ENCODE peak calls at places on chromosome 17, in six cellular contexts. One of them, this sample, is unnamed.

GRCh38 chr17:50817838-50818237 is 17.5 kb upstream of the WFIKKN2 start:
- DNase-seq in HCT116: peak; percentile 42
- DNase-seq in endothelial cell of umbilical vein: no peak
- DNase-seq in neural progenitor cell: no peak
- DNase-seq in K562: no peak
- DNase-seq in A549: peak; percentile 51
- DNase-seq in this sample: peak; percentile 78

GRCh38 chr17:74961657-74962360 is 10.8 kb downstream of the HID1 start:
- DNase-seq in endothelial cell of umbilical vein: peak; percentile 83
- DNase-seq in K562: peak; percentile 82
- DNase-seq in HCT116: peak; percentile 80
- DNase-seq in neural progenitor cell: peak; percentile 93
- DNase-seq in A549: peak; percentile 96
- DNase-seq in this sample: peak; percentile 71

GRCh38 chr17:29789186-29790170 is 140.6 kb downstream of the SSH2 start:
- DNase-seq in K562: no peak
- DNase-seq in neural progenitor cell: peak; percentile 7
- DNase-seq in HCT116: no peak
- DNase-seq in A549: no peak
- DNase-seq in endothelial cell of umbilical vein: no peak
- DNase-seq in this sample: peak; percentile 23

GRCh38 chr17:29393451-29393850 is 3.3 kb downstream of the TAOK1 start:
- DNase-seq in K562: no peak
- DNase-seq in HCT116: no peak
- DNase-seq in neural progenitor cell: no peak
- DNase-seq in endothelial cell of umbilical vein: no peak
- DNase-seq in A549: no peak
- DNase-seq in this sample: no peak

GRCh38 chr17:79976451-79976850 is 59.2 kb downstream of the TBC1D16 start:
- DNase-seq in neural progenitor cell: no peak
- DNase-seq in K562: no peak
- DNase-seq in A549: no peak
- DNase-seq in HCT116: no peak
- DNase-seq in endothelial cell of umbilical vein: no peak
- DNase-seq in this sample: no peak

GRCh38 chr17:65261682-65262636 is 124.8 kb downstream of the RGS9 start:
- DNase-seq in K562: no peak
- DNase-seq in A549: no peak
- DNase-seq in neural progenitor cell: no peak
- DNase-seq in HCT116: no peak
- DNase-seq in endothelial cell of umbilical vein: peak; percentile 61
- DNase-seq in this sample: no peak

GRCh38 chr17:43517615-43518386 is 28.3 kb downstream of the ETV4 start:
- DNase-seq in endothelial cell of umbilical vein: peak; percentile 72
- DNase-seq in HCT116: no peak
- DNase-seq in K562: no peak
- DNase-seq in A549: no peak
- DNase-seq in neural progenitor cell: no peak
- DNase-seq in this sample: peak; percentile 9

GRCh38 chr17:75032896-75033294 is 13.9 kb downstream of the ATP5PD start:
- DNase-seq in HCT116: no peak
- DNase-seq in neural progenitor cell: no peak
- DNase-seq in K562: no peak
- DNase-seq in A549: peak; percentile 52
- DNase-seq in endothelial cell of umbilical vein: peak; percentile 49
- DNase-seq in this sample: no peak

GRCh38 chr17:28899212-28899815 is 1.8 kb upstream of the FLOT2 start:
- DNase-seq in A549: no peak
- DNase-seq in endothelial cell of umbilical vein: no peak
- DNase-seq in K562: no peak
- DNase-seq in HCT116: no peak
- DNase-seq in neural progenitor cell: no peak
- DNase-seq in this sample: no peak

GRCh38 chr17:41987642-41988041 is 21.0 kb downstream of the CNP start:
- DNase-seq in K562: no peak
- DNase-seq in A549: no peak
- DNase-seq in HCT116: no peak
- DNase-seq in endothelial cell of umbilical vein: no peak
- DNase-seq in neural progenitor cell: no peak
- DNase-seq in this sample: no peak

GRCh38 chr17:13787636-13788035 is 185.9 kb upstream of the HS3ST3A1 start:
- DNase-seq in endothelial cell of umbilical vein: no peak
- DNase-seq in A549: no peak
- DNase-seq in K562: no peak
- DNase-seq in neural progenitor cell: no peak
- DNase-seq in HCT116: no peak
- DNase-seq in this sample: no peak

GRCh38 chr17:37106049-37106448 is 157.3 kb downstream of the AATF start:
- DNase-seq in HCT116: no peak
- DNase-seq in A549: no peak
- DNase-seq in K562: no peak
- DNase-seq in neural progenitor cell: no peak
- DNase-seq in endothelial cell of umbilical vein: no peak
- DNase-seq in this sample: no peak

GRCh38 chr17:67027031-67027628 is 17.2 kb upstream of the CACNG1 start:
- DNase-seq in endothelial cell of umbilical vein: no peak
- DNase-seq in HCT116: no peak
- DNase-seq in neural progenitor cell: no peak
- DNase-seq in K562: no peak
- DNase-seq in A549: no peak
- DNase-seq in this sample: no peak

GRCh38 chr17:57597531-57598453 is 147.3 kb downstream of the CCDC182 start:
- DNase-seq in neural progenitor cell: peak; percentile 89
- DNase-seq in K562: peak; percentile 61
- DNase-seq in HCT116: peak; percentile 65
- DNase-seq in A549: peak; percentile 86
- DNase-seq in endothelial cell of umbilical vein: peak; percentile 67
- DNase-seq in this sample: peak; percentile 49

GRCh38 chr17:15257316-15257925 is 7.7 kb downstream of the PMP22 start:
- DNase-seq in neural progenitor cell: peak; percentile 83
- DNase-seq in A549: peak; percentile 74
- DNase-seq in K562: peak; percentile 70
- DNase-seq in HCT116: peak; percentile 59
- DNase-seq in endothelial cell of umbilical vein: peak; percentile 70
- DNase-seq in this sample: peak; percentile 58

GRCh38 chr17:81128774-81129173 is 36.5 kb upstream of the PVALEF start:
- DNase-seq in K562: no peak
- DNase-seq in A549: no peak
- DNase-seq in HCT116: no peak
- DNase-seq in neural progenitor cell: no peak
- DNase-seq in endothelial cell of umbilical vein: no peak
- DNase-seq in this sample: no peak

GRCh38 chr17:65438708-65439294 is 122.6 kb downstream of the AXIN2 start:
- DNase-seq in neural progenitor cell: no peak
- DNase-seq in endothelial cell of umbilical vein: no peak
- DNase-seq in K562: no peak
- DNase-seq in HCT116: no peak
- DNase-seq in A549: peak; percentile 21
- DNase-seq in this sample: no peak

GRCh38 chr17:72266099-72266852 is 145.5 kb downstream of the SOX9 start:
- DNase-seq in K562: no peak
- DNase-seq in A549: no peak
- DNase-seq in HCT116: no peak
- DNase-seq in neural progenitor cell: no peak
- DNase-seq in endothelial cell of umbilical vein: no peak
- DNase-seq in this sample: peak; percentile 43

GRCh38 chr17:19424934-19425868 is 14.2 kb downstream of the RNF112 start:
- DNase-seq in endothelial cell of umbilical vein: no peak
- DNase-seq in K562: no peak
- DNase-seq in A549: no peak
- DNase-seq in neural progenitor cell: no peak
- DNase-seq in HCT116: no peak
- DNase-seq in this sample: no peak

GRCh38 chr17:65794572-65794971 is 233.1 kb upstream of the AXIN2 start:
- DNase-seq in A549: peak; percentile 49
- DNase-seq in K562: peak; percentile 45
- DNase-seq in neural progenitor cell: peak; percentile 45
- DNase-seq in HCT116: peak; percentile 48
- DNase-seq in endothelial cell of umbilical vein: peak; percentile 35
- DNase-seq in this sample: peak; percentile 29

GRCh38 chr17:69975808-69976207 is 99.2 kb upstream of the KCNJ16 start:
- DNase-seq in HCT116: no peak
- DNase-seq in A549: no peak
- DNase-seq in K562: no peak
- DNase-seq in neural progenitor cell: no peak
- DNase-seq in endothelial cell of umbilical vein: no peak
- DNase-seq in this sample: no peak

GRCh38 chr17:2405247-2405926 is 4.5 kb upstream of the MNT start:
- DNase-seq in K562: no peak
- DNase-seq in HCT116: no peak
- DNase-seq in A549: no peak
- DNase-seq in endothelial cell of umbilical vein: peak; percentile 43
- DNase-seq in neural progenitor cell: peak; percentile 1
- DNase-seq in this sample: peak; percentile 97

GRCh38 chr17:74024871-74025531 is 178.5 kb upstream of the RPL38 start:
- DNase-seq in HCT116: no peak
- DNase-seq in K562: no peak
- DNase-seq in A549: no peak
- DNase-seq in endothelial cell of umbilical vein: no peak
- DNase-seq in neural progenitor cell: peak; percentile 76
- DNase-seq in this sample: no peak

GRCh38 chr17:13140750-13141149 is 122.9 kb upstream of the ELAC2 start:
- DNase-seq in endothelial cell of umbilical vein: no peak
- DNase-seq in HCT116: no peak
- DNase-seq in K562: no peak
- DNase-seq in A549: no peak
- DNase-seq in neural progenitor cell: peak; percentile 86
- DNase-seq in this sample: no peak

GRCh38 chr17:68344701-68345136 is 53.4 kb downstream of the ARSG start:
- DNase-seq in neural progenitor cell: peak; percentile 69
- DNase-seq in HCT116: no peak
- DNase-seq in A549: no peak
- DNase-seq in K562: no peak
- DNase-seq in endothelial cell of umbilical vein: no peak
- DNase-seq in this sample: no peak

GRCh38 chr17:59754547-59754946 is 47.1 kb downstream of the VMP1 start:
- DNase-seq in K562: peak; percentile 17
- DNase-seq in neural progenitor cell: no peak
- DNase-seq in endothelial cell of umbilical vein: peak; percentile 90
- DNase-seq in HCT116: peak; percentile 99
- DNase-seq in A549: peak; percentile 86
- DNase-seq in this sample: peak; percentile 96

GRCh38 chr17:61361084-61361483 is 38.6 kb upstream of the TBX2 start:
- DNase-seq in K562: no peak
- DNase-seq in A549: no peak
- DNase-seq in endothelial cell of umbilical vein: no peak
- DNase-seq in HCT116: no peak
- DNase-seq in neural progenitor cell: no peak
- DNase-seq in this sample: peak; percentile 57

GRCh38 chr17:30422171-30422570 is 43.4 kb downstream of the CPD start:
- DNase-seq in neural progenitor cell: no peak
- DNase-seq in endothelial cell of umbilical vein: no peak
- DNase-seq in HCT116: no peak
- DNase-seq in A549: no peak
- DNase-seq in K562: no peak
- DNase-seq in this sample: no peak

GRCh38 chr17:80029235-80029974 is 6.3 kb downstream of the TBC1D16 start:
- DNase-seq in HCT116: no peak
- DNase-seq in endothelial cell of umbilical vein: peak; percentile 51
- DNase-seq in K562: no peak
- DNase-seq in neural progenitor cell: no peak
- DNase-seq in A549: no peak
- DNase-seq in this sample: peak; percentile 26

GRCh38 chr17:35801583-35802224 is 6.3 kb upstream of the MMP28 start:
- DNase-seq in HCT116: no peak
- DNase-seq in neural progenitor cell: no peak
- DNase-seq in K562: peak; percentile 30
- DNase-seq in A549: no peak
- DNase-seq in endothelial cell of umbilical vein: peak; percentile 99
- DNase-seq in this sample: no peak
- H3K4me2 ChIP-seq in HCT116: no peak overlapping the region
- H3K4me2 ChIP-seq in neural progenitor cell: no peak overlapping the region
- H3K4me2 ChIP-seq in K562: no peak overlapping the region
- H3K4me2 ChIP-seq in A549: no peak overlapping the region
- H3K4me2 ChIP-seq in endothelial cell of umbilical vein: peak overlapping the region; percentile 43
- H3K4me2 ChIP-seq in this sample: no peak overlapping the region

GRCh38 chr17:46109603-46110189 is 83.5 kb downstream of the KANSL1 start:
- DNase-seq in HCT116: no peak
- DNase-seq in endothelial cell of umbilical vein: no peak
- DNase-seq in neural progenitor cell: no peak
- DNase-seq in K562: no peak
- DNase-seq in A549: no peak
- DNase-seq in this sample: no peak
- H3K4me2 ChIP-seq in HCT116: no peak overlapping the region
- H3K4me2 ChIP-seq in endothelial cell of umbilical vein: peak overlapping the region; percentile 74
- H3K4me2 ChIP-seq in neural progenitor cell: no peak overlapping the region
- H3K4me2 ChIP-seq in K562: peak overlapping the region; percentile 5
- H3K4me2 ChIP-seq in A549: peak overlapping the region; percentile 45
- H3K4me2 ChIP-seq in this sample: no peak overlapping the region

GRCh38 chr17:82316651-82317393 is 586 bp downstream of the CD7 start:
- DNase-seq in A549: no peak
- DNase-seq in endothelial cell of umbilical vein: no peak
- DNase-seq in neural progenitor cell: no peak
- DNase-seq in HCT116: no peak
- DNase-seq in K562: no peak
- DNase-seq in this sample: no peak
- H3K4me2 ChIP-seq in A549: no peak overlapping the region
- H3K4me2 ChIP-seq in endothelial cell of umbilical vein: no peak overlapping the region
- H3K4me2 ChIP-seq in neural progenitor cell: no peak overlapping the region
- H3K4me2 ChIP-seq in HCT116: no peak overlapping the region
- H3K4me2 ChIP-seq in K562: no peak overlapping the region
- H3K4me2 ChIP-seq in this sample: no peak overlapping the region

GRCh38 chr17:3772764-3773163 is 28.2 kb downstream of the ITGAE start:
- DNase-seq in endothelial cell of umbilical vein: no peak
- DNase-seq in K562: no peak
- DNase-seq in neural progenitor cell: no peak
- DNase-seq in HCT116: no peak
- DNase-seq in A549: no peak
- DNase-seq in this sample: no peak

GRCh38 chr17:3773511-3773910 is 27.5 kb downstream of the ITGAE start:
- DNase-seq in A549: no peak
- DNase-seq in K562: no peak
- DNase-seq in endothelial cell of umbilical vein: no peak
- DNase-seq in HCT116: no peak
- DNase-seq in neural progenitor cell: no peak
- DNase-seq in this sample: peak; percentile 23

GRCh38 chr17:3771140-3771539 is 29.8 kb downstream of the ITGAE start:
- DNase-seq in neural progenitor cell: no peak
- DNase-seq in A549: no peak
- DNase-seq in HCT116: no peak
- DNase-seq in K562: no peak
- DNase-seq in endothelial cell of umbilical vein: no peak
- DNase-seq in this sample: no peak

GRCh38 chr17:3777366-3777765 is 23.6 kb downstream of the ITGAE start:
- DNase-seq in endothelial cell of umbilical vein: no peak
- DNase-seq in K562: no peak
- DNase-seq in HCT116: no peak
- DNase-seq in A549: no peak
- DNase-seq in neural progenitor cell: no peak
- DNase-seq in this sample: no peak

GRCh38 chr17:3773966-3774365 is 27.0 kb downstream of the ITGAE start:
- DNase-seq in neural progenitor cell: no peak
- DNase-seq in A549: no peak
- DNase-seq in HCT116: no peak
- DNase-seq in endothelial cell of umbilical vein: no peak
- DNase-seq in K562: no peak
- DNase-seq in this sample: no peak
- H3K4me2 ChIP-seq in neural progenitor cell: no peak overlapping the region
- H3K4me2 ChIP-seq in A549: peak overlapping the region; percentile 50
- H3K4me2 ChIP-seq in HCT116: peak overlapping the region; percentile 44
- H3K4me2 ChIP-seq in endothelial cell of umbilical vein: no peak overlapping the region
- H3K4me2 ChIP-seq in K562: no peak overlapping the region
- H3K4me2 ChIP-seq in this sample: no peak overlapping the region

GRCh38 chr17:47686661-47687327 is 7.2 kb upstream of the TBKBP1 start:
- DNase-seq in A549: no peak
- DNase-seq in endothelial cell of umbilical vein: peak; percentile 52
- DNase-seq in HCT116: no peak
- DNase-seq in neural progenitor cell: no peak
- DNase-seq in K562: no peak
- DNase-seq in this sample: no peak
- H3K4me2 ChIP-seq in A549: no peak overlapping the region
- H3K4me2 ChIP-seq in endothelial cell of umbilical vein: peak overlapping the region; percentile 17
- H3K4me2 ChIP-seq in HCT116: no peak overlapping the region
- H3K4me2 ChIP-seq in neural progenitor cell: no peak overlapping the region
- H3K4me2 ChIP-seq in K562: no peak overlapping the region
- H3K4me2 ChIP-seq in this sample: no peak overlapping the region